ENCODE peak calls at places on chromosomes 13 and 19, in nine cellular contexts. J, K, B, Q, E, N, T, R and Z are unnamed samples.

GRCh38 chr13:45464141-45464686 is 525 bp upstream of the COG3 start:
- DNase-seq in T (no peak), E (no peak), K (peak; percentile 47), N (no peak), R (no peak), J (no peak), B (no peak), Q (no peak), Z (no peak)

GRCh38 chr19:6556043-6556449 is 25.2 kb downstream of the TNFSF9 start:
- DNase-seq in E (no peak), J (no peak), B (no peak), Q (no peak), K (no peak), T (no peak), N (no peak), R (no peak), Z (no peak)

GRCh38 chr19:20664917-20665781 is 3.8 kb upstream of the ZNF626 start:
- DNase-seq in N (no peak), B (no peak), T (peak; percentile 44), E (no peak), K (peak; percentile 39), R (no peak), Q (peak; percentile 6), J (peak; percentile 29), Z (no peak)

GRCh38 chr13:100721885-100722512 is 47.4 kb upstream of the TMTC4 start:
- DNase-seq in Q (peak; percentile 60), B (peak; percentile 20), J (no peak), T (peak; percentile 38), N (peak; percentile 10), K (no peak), R (no peak), E (peak; percentile 51), Z (no peak)

GRCh38 chr13:97844151-97844550 is 109.3 kb upstream of the IPO5 start:
- DNase-seq in R (no peak), N (no peak), Q (no peak), E (no peak), J (no peak), B (no peak), K (no peak), T (no peak), Z (no peak)

GRCh38 chr13:113209880-113210421 is 538 bp downstream of the CUL4A start:
- DNase-seq in J (peak; percentile 42), K (peak; percentile 64), R (peak; percentile 57), N (peak; percentile 41), Q (peak; percentile 52), T (peak; percentile 50), B (peak; percentile 26), E (peak; percentile 68), Z (peak; percentile 52)

GRCh38 chr13:75693227-75693626 is 57.1 kb downstream of the LMO7 start:
- DNase-seq in N (no peak), Q (no peak), J (no peak), E (no peak), K (no peak), R (no peak), B (no peak), T (no peak), Z (no peak)

GRCh38 chr13:33945477-33945876 is 127.5 kb downstream of the RFC3 start:
- DNase-seq in N (no peak), B (no peak), T (no peak), E (no peak), Q (no peak), J (no peak), R (no peak), K (no peak), Z (no peak)

GRCh38 chr19:18416778-18417249 is 2.4 kb upstream of the SSBP4 start:
- DNase-seq in K (peak; percentile 92), R (peak; percentile 54), N (no peak), B (peak; percentile 91), Q (peak; percentile 83), T (peak; percentile 82), E (peak; percentile 56), J (peak; percentile 94), Z (peak; percentile 89)

GRCh38 chr13:39329182-39329639 is 273.8 kb downstream of the LHFPL6 start:
- DNase-seq in Q (no peak), J (no peak), E (no peak), R (no peak), B (no peak), T (no peak), N (no peak), K (no peak), Z (no peak)

GRCh38 chr19:39406656-39407393 is at the start of gene ZFP36:
- DNase-seq in Q (peak; percentile 81), K (peak; percentile 95), E (peak; percentile 87), T (peak; percentile 69), R (peak; percentile 83), N (peak; percentile 75), B (peak; percentile 98), J (peak; percentile 91), Z (peak; percentile 63)